ENCODE peak calls at places on chromosomes 12 and 14, in six cellular contexts. Q is PC-3, D is testis, C is brain microvascular endothelial cell, B is stomach, F is keratinocyte. O is an unnamed sample.

GRCh38 chr12:28759334-28759733 is 389.7 kb upstream of the FAR2 start:
- DNase-seq in D (no peak), Q (peak), F (peak), B (no peak), C (no peak), O (no peak)

GRCh38 chr14:72618424-72618823 is 275.5 kb downstream of the DPF3 start:
- DNase-seq in C (no peak), Q (no peak), B (no peak), D (no peak), F (no peak), O (no peak)

GRCh38 chr12:65640489-65640901 is 183.8 kb upstream of the HMGA2 start:
- DNase-seq in B (no peak), F (no peak), C (peak), Q (no peak), D (no peak), O (no peak)

GRCh38 chr12:120592121-120593049 is 11.2 kb upstream of the POP5 start:
- DNase-seq in D (no peak), C (no peak), B (no peak), Q (no peak), F (no peak), O (no peak)

GRCh38 chr14:86022031-86022629 is 492.2 kb downstream of the FLRT2 start:
- DNase-seq in Q (no peak), F (no peak), B (no peak), C (peak), D (no peak), O (no peak)

GRCh38 chr12:29148065-29148957 is 767 bp upstream of the FAR2 start:
- DNase-seq in B (no peak), Q (peak), C (peak), D (peak), F (no peak), O (no peak)

GRCh38 chr14:36221097-36221496 is 44.6 kb upstream of the PTCSC3 start:
- DNase-seq in B (no peak), D (no peak), C (no peak), Q (no peak), F (no peak), O (no peak)

GRCh38 chr14:88129306-88130056 is 124.5 kb downstream of the GPR65 start:
- DNase-seq in D (no peak), B (no peak), Q (peak), C (peak), F (peak), O (no peak)

GRCh38 chr14:61749264-61749663 is 13.0 kb upstream of the SNAPC1 start:
- DNase-seq in C (no peak), B (no peak), D (no peak), F (no peak), Q (peak), O (no peak)

GRCh38 chr14:67166450-67166853 is 22.8 kb upstream of the GARIN2 start:
- DNase-seq in C (peak), F (no peak), B (no peak), Q (peak), D (peak), O (no peak)

GRCh38 chr14:23168246-23168645 is 15.2 kb downstream of the SLC7A8 start:
- DNase-seq in C (no peak), Q (no peak), F (no peak), B (no peak), D (no peak), O (no peak)

GRCh38 chr12:16531623-16532022 is 74.3 kb downstream of the LMO3 start:
- DNase-seq in F (no peak), C (no peak), B (peak), Q (no peak), D (no peak), O (no peak)

GRCh38 chr14:96434040-96434439 is 42.1 kb downstream of the AK7 start:
- DNase-seq in B (no peak), Q (no peak), F (no peak), D (no peak), C (no peak), O (no peak)

GRCh38 chr14:20415723-20416622 is 2.7 kb upstream of the TEP1 start:
- DNase-seq in D (peak), F (no peak), B (no peak), C (peak), Q (peak), O (no peak)

GRCh38 chr14:61388173-61388975 is 67.0 kb downstream of the PRKCH start:
- DNase-seq in Q (peak), D (no peak), F (peak), C (no peak), B (no peak), O (no peak)

GRCh38 chr14:45381091-45381490 is 128.1 kb upstream of the MIS18BP1 start:
- DNase-seq in B (no peak), F (no peak), C (no peak), Q (no peak), D (no peak), O (no peak)

GRCh38 chr12:49264466-49264872 is 413 bp upstream of the TUBA1C start:
- DNase-seq in B (peak), Q (no peak), D (no peak), F (no peak), C (no peak), O (peak)

GRCh38 chr12:22729431-22729830 is 104.5 kb downstream of the ETNK1 start:
- DNase-seq in B (no peak), C (no peak), D (no peak), Q (no peak), F (no peak), O (no peak)

GRCh38 chr12:11949738-11950403 is 120.9 kb upstream of the BCL2L14 start:
- DNase-seq in D (peak), Q (no peak), F (no peak), B (peak), C (no peak), O (no peak)

GRCh38 chr14:35929171-35929570 is 103.0 kb downstream of the BRMS1L start:
- DNase-seq in F (no peak), B (no peak), D (no peak), C (no peak), Q (no peak), O (no peak)

GRCh38 chr14:89336338-89336737 is 80.7 kb downstream of the FOXN3 start:
- DNase-seq in B (no peak), F (no peak), D (no peak), Q (peak), C (no peak), O (no peak)
- TF ChIP-seq CTCF in B (no peak), F (no peak), D (no peak), Q (peak), C (no peak), O (no peak)

GRCh38 chr12:123972448-123973401 is at the start of the genes CCDC92 and ZNF664:
- DNase-seq in D (peak), C (peak), Q (peak), F (no peak), B (peak), O (peak)
- TF ChIP-seq CTCF in D (no peak), C (peak), Q (no peak), F (no peak), B (no peak), O (no peak)

GRCh38 chr14:79419571-79420327 is 791.6 kb downstream of the DIO2 start:
- DNase-seq in F (no peak), Q (no peak), C (no peak), D (no peak), B (no peak), O (no peak)
- TF ChIP-seq CTCF in F (no peak), Q (no peak), C (no peak), D (no peak), B (no peak), O (no peak)

DNA sequence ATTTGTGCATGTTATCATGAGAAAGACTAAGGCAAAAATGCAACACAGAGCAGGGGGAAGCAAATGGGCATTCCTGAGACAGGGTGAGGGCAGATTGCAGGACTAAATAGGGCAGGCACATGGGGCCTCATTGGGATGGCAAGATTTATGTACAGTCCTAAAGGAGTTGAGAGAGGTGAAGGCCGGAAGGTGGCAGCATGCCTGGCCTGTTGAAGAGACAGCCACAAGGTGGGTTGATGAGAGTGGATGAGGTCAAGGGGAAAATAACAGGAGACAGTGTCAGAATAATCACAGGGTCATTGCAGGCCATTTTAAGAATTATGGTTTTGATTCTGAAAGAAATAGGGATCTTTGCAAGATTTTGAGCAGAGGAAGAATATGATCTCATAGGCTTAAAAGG is 21.0 kb downstream of the PAH start:
- DNase-seq in D (no peak), B (no peak), Q (peak), C (no peak), F (no peak), O (no peak)
- TF ChIP-seq CTCF in D (no peak), B (no peak), Q (peak), C (no peak), F (no peak), O (no peak)